ENCODE peak calls at places on chromosomes 12 and 14, in four cellular contexts. One of them, this sample, is unnamed.

GRCh38 chr12:3201741-3202500 is 124.7 kb downstream of the TSPAN9 start:
- DNase-seq in suprapubic skin: no peak
- DNase-seq in HCT116: no peak
- DNase-seq in GM12892: no peak
- DNase-seq in this sample: no peak

GRCh38 chr12:121397521-121397920 is 2.4 kb upstream of the RNF34 start:
- DNase-seq in GM12892: no peak
- DNase-seq in HCT116: no peak
- DNase-seq in suprapubic skin: no peak
- DNase-seq in this sample: no peak

GRCh38 chr14:60721331-60722162 is 2.6 kb downstream of the SIX4 start:
- DNase-seq in suprapubic skin: peak
- DNase-seq in HCT116: peak
- DNase-seq in GM12892: peak
- DNase-seq in this sample: no peak

GRCh38 chr14:104865631-104866441 is 768 bp downstream of the CEP170B start:
- DNase-seq in HCT116: peak
- DNase-seq in suprapubic skin: peak
- DNase-seq in GM12892: peak
- DNase-seq in this sample: peak

GRCh38 chr12:93626160-93626559 is 51.0 kb upstream of the CRADD start:
- DNase-seq in HCT116: no peak
- DNase-seq in suprapubic skin: no peak
- DNase-seq in GM12892: no peak
- DNase-seq in this sample: no peak

GRCh38 chr12:116759783-116760581 is 21.9 kb downstream of the RNFT2 start:
- DNase-seq in HCT116: peak
- DNase-seq in GM12892: no peak
- DNase-seq in suprapubic skin: no peak
- DNase-seq in this sample: no peak

GRCh38 chr12:102480401-102480800 is at the start of gene IGF1:
- DNase-seq in GM12892: no peak
- DNase-seq in HCT116: no peak
- DNase-seq in suprapubic skin: no peak
- DNase-seq in this sample: no peak

GRCh38 chr14:92039073-92039719 is 663 bp downstream of the TRIP11 start:
- DNase-seq in GM12892: no peak
- DNase-seq in HCT116: peak
- DNase-seq in suprapubic skin: no peak
- DNase-seq in this sample: no peak

GRCh38 chr12:18045446-18046001 is 44.5 kb downstream of the RERGL start:
- DNase-seq in HCT116: no peak
- DNase-seq in GM12892: no peak
- DNase-seq in suprapubic skin: no peak
- DNase-seq in this sample: no peak

GRCh38 chr14:92473947-92474535 is 39.5 kb upstream of the RIN3 start:
- DNase-seq in HCT116: no peak
- DNase-seq in GM12892: no peak
- DNase-seq in suprapubic skin: no peak
- DNase-seq in this sample: peak

GRCh38 chr12:40794087-40794486 is 101.8 kb downstream of the CNTN1 start:
- DNase-seq in suprapubic skin: no peak
- DNase-seq in HCT116: no peak
- DNase-seq in GM12892: no peak
- DNase-seq in this sample: no peak

GRCh38 chr14:32074887-32075572 is 2.1 kb upstream of the ARHGAP5 start:
- DNase-seq in suprapubic skin: no peak
- DNase-seq in HCT116: no peak
- DNase-seq in GM12892: no peak
- DNase-seq in this sample: no peak

GRCh38 chr14:88632512-88632911 is 69.7 kb downstream of the ZC3H14 start:
- DNase-seq in HCT116: no peak
- DNase-seq in suprapubic skin: no peak
- DNase-seq in GM12892: no peak
- DNase-seq in this sample: no peak

GRCh38 chr12:1927751-1928351 is 9.4 kb upstream of the CACNA2D4 start:
- DNase-seq in suprapubic skin: no peak
- DNase-seq in GM12892: no peak
- DNase-seq in HCT116: no peak
- DNase-seq in this sample: no peak

GRCh38 chr14:96078687-96079016 is 39.5 kb downstream of the C14orf132 start:
- DNase-seq in GM12892: no peak
- DNase-seq in HCT116: no peak
- DNase-seq in suprapubic skin: peak
- DNase-seq in this sample: no peak

GRCh38 chr14:81517798-81518398 is 15.8 kb downstream of the SEL1L start:
- DNase-seq in HCT116: no peak
- DNase-seq in GM12892: no peak
- DNase-seq in suprapubic skin: no peak
- DNase-seq in this sample: no peak

GRCh38 chr12:24499151-24500146 is 449.5 kb downstream of the BCAT1 start:
- DNase-seq in HCT116: no peak
- DNase-seq in suprapubic skin: no peak
- DNase-seq in GM12892: no peak
- DNase-seq in this sample: no peak

GRCh38 chr12:115229517-115229916 is 545.5 kb upstream of the TBX3 start:
- DNase-seq in HCT116: no peak
- DNase-seq in suprapubic skin: no peak
- DNase-seq in GM12892: no peak
- DNase-seq in this sample: no peak

GRCh38 chr14:34348592-34348991 is 113.4 kb downstream of the SPTSSA start:
- DNase-seq in HCT116: no peak
- DNase-seq in GM12892: no peak
- DNase-seq in suprapubic skin: no peak
- DNase-seq in this sample: no peak

GRCh38 chr12:98229539-98229921 is 285.9 kb upstream of the TMPO start:
- DNase-seq in GM12892: no peak
- DNase-seq in HCT116: no peak
- DNase-seq in suprapubic skin: no peak
- DNase-seq in this sample: no peak

GRCh38 chr14:33851366-33851765 is 99.5 kb downstream of the EGLN3 start:
- DNase-seq in HCT116: no peak
- DNase-seq in GM12892: no peak
- DNase-seq in suprapubic skin: no peak
- DNase-seq in this sample: no peak

GRCh38 chr12:120713861-120714482 is 3.7 kb downstream of the UNC119B start:
- DNase-seq in suprapubic skin: peak
- DNase-seq in GM12892: peak
- DNase-seq in HCT116: peak
- DNase-seq in this sample: no peak

GRCh38 chr12:110932048-110932447 is 11.7 kb upstream of the MYL2 start:
- DNase-seq in HCT116: no peak
- DNase-seq in suprapubic skin: no peak
- DNase-seq in GM12892: no peak
- DNase-seq in this sample: no peak

GRCh38 chr12:42696424-42697149 is 107.0 kb upstream of the PRICKLE1 start:
- DNase-seq in HCT116: no peak
- DNase-seq in GM12892: no peak
- DNase-seq in suprapubic skin: peak
- DNase-seq in this sample: peak

GRCh38 chr12:93853698-93854478 is 176.7 kb downstream of the CRADD start:
- DNase-seq in HCT116: no peak
- DNase-seq in GM12892: no peak
- DNase-seq in suprapubic skin: no peak
- DNase-seq in this sample: no peak

GRCh38 chr12:44847888-44848770 is 28.0 kb downstream of the NELL2 start:
- DNase-seq in suprapubic skin: no peak
- DNase-seq in HCT116: no peak
- DNase-seq in GM12892: no peak
- DNase-seq in this sample: no peak

GRCh38 chr12:12560587-12561304 is 1.9 kb downstream of the DUSP16 start:
- DNase-seq in GM12892: no peak
- DNase-seq in HCT116: no peak
- DNase-seq in suprapubic skin: no peak
- DNase-seq in this sample: peak

GRCh38 chr12:57583008-57583831 is 7.8 kb upstream of the PIP4K2C start:
- DNase-seq in suprapubic skin: no peak
- DNase-seq in GM12892: peak
- DNase-seq in HCT116: peak
- DNase-seq in this sample: peak

GRCh38 chr14:90450151-90450550 is 53.3 kb downstream of the CALM1 start:
- DNase-seq in HCT116: no peak
- DNase-seq in suprapubic skin: no peak
- DNase-seq in GM12892: no peak
- DNase-seq in this sample: no peak

GRCh38 chr12:109885616-109886015 is 5.3 kb upstream of the GLTP start:
- DNase-seq in suprapubic skin: no peak
- DNase-seq in GM12892: no peak
- DNase-seq in HCT116: no peak
- DNase-seq in this sample: no peak

GRCh38 chr14:94601961-94602391 is 10.2 kb upstream of the SERPINA3 start:
- DNase-seq in suprapubic skin: peak
- DNase-seq in HCT116: peak
- DNase-seq in GM12892: no peak
- DNase-seq in this sample: peak

GRCh38 chr14:64159588-64159987 is 134.6 kb downstream of the ESR2 start:
- DNase-seq in GM12892: no peak
- DNase-seq in suprapubic skin: no peak
- DNase-seq in HCT116: no peak
- DNase-seq in this sample: no peak

GRCh38 chr12:121025442-121026226 is 9.3 kb upstream of the C12orf43 start:
- DNase-seq in HCT116: no peak
- DNase-seq in suprapubic skin: no peak
- DNase-seq in GM12892: no peak
- DNase-seq in this sample: no peak

GRCh38 chr12:5073838-5074237 is 30.2 kb downstream of the KCNA5 start:
- DNase-seq in GM12892: no peak
- DNase-seq in HCT116: peak
- DNase-seq in suprapubic skin: no peak
- DNase-seq in this sample: no peak

GRCh38 chr12:21774358-21775129 is at the start of gene KCNJ8:
- DNase-seq in HCT116: no peak
- DNase-seq in suprapubic skin: peak
- DNase-seq in GM12892: no peak
- DNase-seq in this sample: no peak
- TF ChIP-seq POLR2A in HCT116: no peak
- TF ChIP-seq POLR2A in suprapubic skin: no peak
- TF ChIP-seq POLR2A in GM12892: no peak
- TF ChIP-seq POLR2A in this sample: no peak

DNA sequence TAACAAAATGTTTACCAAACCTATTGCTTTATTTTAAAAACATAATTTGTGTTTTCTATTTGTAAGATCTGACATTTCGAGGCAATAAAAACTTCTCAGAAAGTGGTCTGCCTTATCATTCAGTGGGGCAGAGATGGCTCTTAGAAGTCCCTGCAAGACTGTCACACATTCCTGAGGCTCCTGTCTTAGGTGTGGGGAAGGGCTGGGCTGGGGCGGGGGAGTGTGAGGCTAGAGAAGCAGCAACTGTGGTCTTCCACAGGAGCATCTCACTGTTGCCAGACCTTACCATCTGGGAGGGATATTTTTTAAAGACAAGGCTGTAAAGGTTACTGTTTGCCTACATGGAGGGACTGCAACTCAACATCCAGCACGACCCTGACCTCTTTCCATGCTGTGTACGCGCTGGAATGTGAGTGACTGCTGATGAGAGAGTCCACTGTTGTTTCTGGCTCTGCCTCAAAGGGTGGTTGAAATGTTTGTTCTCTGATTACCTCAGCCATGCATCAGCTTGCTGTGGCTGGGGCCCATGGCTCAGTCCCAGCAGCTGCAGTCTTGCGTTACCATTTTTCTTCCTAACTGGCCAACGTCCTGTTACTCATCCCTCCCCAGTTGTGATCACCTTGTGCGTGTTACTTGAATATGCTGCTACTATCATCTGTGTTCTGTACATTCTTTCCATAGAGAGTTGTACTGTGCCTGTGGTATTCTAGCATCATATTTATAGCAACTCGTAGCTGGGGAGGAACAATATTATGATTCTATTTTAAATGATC is 12.4 kb downstream of the ERG28 start:
- DNase-seq in suprapubic skin: no peak
- DNase-seq in HCT116: peak
- DNase-seq in GM12892: no peak
- DNase-seq in this sample: peak
- TF ChIP-seq POLR2AphosphoS5 in suprapubic skin: no peak
- TF ChIP-seq POLR2AphosphoS5 in HCT116: peak
- TF ChIP-seq POLR2AphosphoS5 in GM12892: no peak
- TF ChIP-seq POLR2AphosphoS5 in this sample: peak

GRCh38 chr12:64681200-64682052 is 71.1 kb downstream of the RASSF3 start:
- DNase-seq in GM12892: no peak
- DNase-seq in HCT116: no peak
- DNase-seq in suprapubic skin: no peak
- DNase-seq in this sample: no peak

GRCh38 chr12:64678835-64679234 is 68.5 kb downstream of the RASSF3 start:
- DNase-seq in suprapubic skin: no peak
- DNase-seq in HCT116: no peak
- DNase-seq in GM12892: no peak
- DNase-seq in this sample: no peak

GRCh38 chr12:64680235-64680634 is 69.9 kb downstream of the RASSF3 start:
- DNase-seq in GM12892: no peak
- DNase-seq in suprapubic skin: no peak
- DNase-seq in HCT116: no peak
- DNase-seq in this sample: no peak

GRCh38 chr12:64678248-64678647 is 68.0 kb downstream of the RASSF3 start:
- DNase-seq in HCT116: no peak
- DNase-seq in GM12892: no peak
- DNase-seq in suprapubic skin: no peak
- DNase-seq in this sample: no peak

DNA sequence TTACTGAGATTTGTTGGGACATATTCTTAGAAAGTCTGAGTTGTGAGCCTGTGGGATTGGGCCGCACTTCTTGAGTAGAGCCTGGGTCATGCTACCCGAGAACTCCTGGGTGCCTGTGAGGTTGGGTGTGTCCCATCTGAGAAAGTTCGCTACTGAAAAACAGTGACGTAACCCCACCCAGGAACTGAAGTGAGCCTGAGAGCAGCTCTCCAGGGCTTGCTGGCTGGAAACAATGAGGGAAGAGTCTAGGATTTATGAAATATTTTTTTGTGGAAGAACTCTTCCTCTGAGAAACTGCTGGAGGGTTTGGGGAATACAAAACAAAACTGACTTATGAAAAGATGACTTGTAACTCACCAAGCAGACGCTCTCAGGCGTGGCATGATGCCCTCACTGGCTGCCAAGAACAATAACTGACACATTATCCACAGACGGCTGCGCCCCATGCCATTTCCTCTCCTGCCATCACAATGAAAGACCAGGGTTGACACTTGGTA is 69.2 kb downstream of the RASSF3 start:
- DNase-seq in HCT116: peak
- DNase-seq in GM12892: no peak
- DNase-seq in suprapubic skin: peak
- DNase-seq in this sample: peak
- TF ChIP-seq POLR2A in HCT116: no peak
- TF ChIP-seq POLR2A in GM12892: no peak
- TF ChIP-seq POLR2A in suprapubic skin: no peak
- TF ChIP-seq POLR2A in this sample: no peak

GRCh38 chr12:106035421-106035820 is 103.3 kb downstream of the NUAK1 start:
- DNase-seq in GM12892: no peak
- DNase-seq in HCT116: no peak
- DNase-seq in suprapubic skin: no peak
- DNase-seq in this sample: no peak
- TF ChIP-seq POLR2AphosphoS5 in GM12892: no peak
- TF ChIP-seq POLR2AphosphoS5 in HCT116: no peak
- TF ChIP-seq POLR2AphosphoS5 in suprapubic skin: no peak
- TF ChIP-seq POLR2AphosphoS5 in this sample: no peak